ENCODE peak calls at places on chromosomes 7 and 10, in eight cellular contexts. N is tibial nerve, R is Calu3, Y is left ventricle myocardium inferior, I is brain microvascular endothelial cell, X is ascending aorta, Q is WTC11, S is AG04449. O is an unnamed sample.

GRCh38 chr10:1515121-1515779 is 222.1 kb downstream of the ADARB2 start:
- DNase-seq in I (no peak), Y (no peak), Q (no peak), N (no peak), X (no peak), S (no peak), R (no peak), O (no peak)

GRCh38 chr10:70174058-70174741 is 3.9 kb upstream of the SAR1A start:
- DNase-seq in Q (no peak), R (no peak), Y (no peak), I (no peak), N (no peak), S (no peak), X (no peak), O (no peak)

GRCh38 chr10:119333146-119333792 is 125.9 kb downstream of the GRK5 start:
- DNase-seq in Y (no peak), X (no peak), R (no peak), Q (no peak), S (no peak), N (no peak), I (peak; percentile 45), O (peak; percentile 67)

GRCh38 chr7:124688991-124689390 is 76.6 kb downstream of the GPR37 start:
- DNase-seq in N (no peak), S (no peak), R (no peak), Q (no peak), Y (no peak), X (no peak), I (peak; percentile 15), O (peak; percentile 40)

GRCh38 chr7:85733163-85733915 is 546.5 kb upstream of the SEMA3D start:
- DNase-seq in Y (no peak), N (no peak), X (no peak), I (no peak), R (no peak), S (no peak), Q (no peak), O (peak; percentile 7)

GRCh38 chr7:29254663-29255062 is 60.1 kb downstream of the CHN2 start:
- DNase-seq in Y (no peak), S (no peak), I (no peak), Q (no peak), X (no peak), R (no peak), N (no peak), O (no peak)

GRCh38 chr7:92645531-92646061 is 55.4 kb upstream of the FAM133B start:
- DNase-seq in I (no peak), Q (no peak), S (no peak), Y (no peak), N (no peak), R (no peak), X (no peak), O (no peak)

GRCh38 chr7:21077602-21078001 is 290.9 kb upstream of the SP8 start:
- DNase-seq in N (no peak), I (no peak), S (no peak), Y (no peak), Q (no peak), X (no peak), R (no peak), O (no peak)

GRCh38 chr10:46247181-46247475 is 39.7 kb upstream of the ANTXRL start:
- DNase-seq in S (no peak), R (no peak), Y (no peak), I (no peak), Q (no peak), X (no peak), N (no peak), O (no peak)

GRCh38 chr7:150940446-150941102 is 37.5 kb downstream of the KCNH2 start:
- DNase-seq in N (peak; percentile 7), I (no peak), S (no peak), Q (no peak), R (no peak), X (no peak), Y (no peak), O (no peak)

GRCh38 chr10:805635-806305 is 116.3 kb upstream of the DIP2C start:
- DNase-seq in Y (no peak), R (no peak), X (no peak), S (no peak), N (no peak), Q (no peak), I (no peak), O (no peak)

GRCh38 chr10:127452568-127452967 is 96.5 kb upstream of the NPS start:
- DNase-seq in R (no peak), S (no peak), Y (no peak), I (no peak), N (no peak), Q (no peak), X (no peak), O (no peak)

GRCh38 chr7:81210092-81211064 is 291.5 kb upstream of the SEMA3C start:
- DNase-seq in N (no peak), X (no peak), Y (no peak), S (no peak), I (peak; percentile 41), R (no peak), Q (no peak), O (peak; percentile 67)

GRCh38 chr7:18976715-18977466 is 140.5 kb downstream of the TWIST1 start:
- DNase-seq in N (no peak), Q (no peak), I (no peak), S (no peak), Y (no peak), X (no peak), R (no peak), O (no peak)

GRCh38 chr7:158672975-158673374 is 31.6 kb downstream of the NCAPG2 start:
- DNase-seq in S (no peak), Q (no peak), X (no peak), I (no peak), R (no peak), N (no peak), Y (no peak), O (peak; percentile 48)

GRCh38 chr10:71835671-71836593 is 15.1 kb downstream of the PSAP start:
- DNase-seq in Q (no peak), I (peak; percentile 77), S (peak; percentile 70), R (no peak), N (peak; percentile 76), X (peak; percentile 63), Y (peak; percentile 58), O (peak; percentile 97)

GRCh38 chr7:102319671-102320070 is 33.0 kb downstream of the SH2B2 start:
- DNase-seq in S (no peak), Y (no peak), R (no peak), X (no peak), I (no peak), N (no peak), Q (no peak), O (no peak)

GRCh38 chr10:98388086-98388655 is 26.8 kb downstream of the PYROXD2 start:
- DNase-seq in R (no peak), X (no peak), I (no peak), Y (no peak), Q (peak; percentile 30), N (no peak), S (no peak), O (no peak)
- TF ChIP-seq CTCF in R (no peak), X (no peak), I (peak; percentile 34), Y (no peak), Q (no peak), N (no peak), S (no peak), O (no peak)

DNA sequence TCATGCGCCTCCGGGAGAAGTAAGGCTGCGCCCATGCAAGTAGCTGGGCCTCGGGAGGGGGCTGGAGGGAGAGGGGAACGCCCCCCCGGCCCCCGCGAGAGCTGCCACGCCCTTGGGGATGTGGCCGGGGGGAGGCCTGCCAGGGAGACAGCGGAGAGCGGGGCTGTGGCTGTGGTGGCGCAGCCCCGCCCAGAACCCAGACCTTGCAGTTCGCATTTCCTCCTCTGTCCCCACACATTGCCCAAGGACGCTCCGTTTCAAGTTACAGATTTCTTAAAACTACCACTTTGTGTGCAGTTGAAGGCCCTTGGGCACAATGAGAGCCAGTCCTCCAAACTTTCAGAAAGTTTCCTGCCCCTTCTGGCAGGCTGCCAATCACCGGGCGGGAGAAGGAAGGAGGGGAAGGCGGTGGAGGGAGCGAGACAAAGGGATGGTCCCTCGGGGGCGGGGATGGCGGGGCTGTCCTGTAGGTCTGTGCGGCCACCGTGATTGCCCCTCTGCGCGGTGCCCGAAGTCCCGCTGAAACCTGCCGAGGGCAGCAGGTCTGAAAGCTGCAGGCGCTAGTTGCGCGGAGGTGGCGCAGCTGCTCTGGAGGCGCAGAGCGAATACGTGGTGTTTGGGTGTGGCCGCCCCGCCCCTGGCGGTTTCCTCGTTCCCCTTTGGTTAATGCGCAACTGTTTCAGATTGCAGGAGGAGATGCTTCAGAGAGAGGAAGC is 2.1 kb downstream of the VIM start:
- DNase-seq in N (peak; percentile 70), R (peak; percentile 91), S (no peak), I (peak; percentile 53), X (peak; percentile 44), Q (peak; percentile 87), Y (peak; percentile 82), O (peak; percentile 85)
- TF ChIP-seq CTCF in N (no peak), R (no peak), S (no peak), I (peak; percentile 3), X (no peak), Q (no peak), Y (no peak), O (no peak)

GRCh38 chr7:97846945-97847344 is 25.3 kb downstream of the ASNS start:
- DNase-seq in N (no peak), S (no peak), R (no peak), Y (no peak), X (no peak), I (no peak), Q (no peak), O (no peak)

GRCh38 chr7:97847791-97848190 is 24.4 kb downstream of the ASNS start:
- DNase-seq in N (no peak), X (no peak), R (no peak), Q (no peak), Y (no peak), S (no peak), I (no peak), O (no peak)

GRCh38 chr7:97842772-97843345 is 29.3 kb downstream of the ASNS start:
- DNase-seq in I (no peak), Y (no peak), Q (no peak), S (no peak), N (no peak), X (no peak), R (no peak), O (no peak)

GRCh38 chr7:97844036-97844435 is 28.2 kb downstream of the ASNS start:
- DNase-seq in N (no peak), R (no peak), Y (no peak), I (no peak), X (no peak), Q (no peak), S (no peak), O (peak; percentile 35)

DNA sequence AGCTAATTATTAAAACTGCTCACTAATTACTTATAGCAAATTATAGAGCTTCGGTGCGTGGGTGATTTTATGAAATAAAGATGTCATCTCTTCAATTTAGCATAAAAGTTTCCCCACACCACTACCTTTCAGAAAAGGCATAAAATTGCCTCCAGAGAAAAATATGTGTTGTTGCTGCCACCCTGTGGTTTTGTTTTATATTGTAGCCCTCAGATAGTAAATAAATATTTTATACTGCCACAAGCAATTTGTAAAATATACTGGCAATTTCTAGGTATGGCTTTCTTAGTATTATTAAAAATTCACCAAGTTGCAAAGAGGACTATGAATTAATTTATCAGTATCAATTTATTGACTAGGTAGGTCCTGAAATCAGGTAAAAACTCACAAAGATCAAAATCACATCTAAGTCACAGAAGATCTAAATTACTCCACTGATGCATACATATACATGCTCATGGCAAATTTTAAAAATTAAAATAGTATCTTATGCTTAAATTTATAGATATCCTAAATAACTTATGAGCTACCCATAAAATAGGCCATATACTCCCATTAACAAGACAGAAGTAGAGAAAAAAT is 26.5 kb downstream of the ASNS start:
- DNase-seq in X (no peak), I (peak; percentile 16), S (no peak), Q (no peak), R (peak; percentile 17), N (no peak), Y (no peak), O (peak; percentile 53)
- TF ChIP-seq CTCF in X (peak; percentile 35), I (peak; percentile 32), S (peak; percentile 13), Q (no peak), R (peak; percentile 14), N (peak; percentile 27), Y (peak; percentile 54), O (peak; percentile 37)

GRCh38 chr10:77456414-77456813 is 181.2 kb downstream of the KCNMA1 start:
- DNase-seq in R (no peak), X (no peak), S (no peak), N (no peak), Y (no peak), I (no peak), Q (no peak), O (no peak)
- TF ChIP-seq CTCF in R (no peak), X (no peak), S (peak; percentile 2), N (no peak), Y (no peak), I (no peak), Q (no peak), O (no peak)

O was measured in foreskin fibroblast.